ENCODE peak calls at places on chromosomes 4 and X, in seven cellular contexts. T is HepG2, W is SK-N-SH, Y is K562, J is HCT116, I is GM12878, N is H1. A is an unnamed sample.

GRCh38 chrX:70444326-70445196 is at the start of gene DLG3:
- DNase-seq in Y (no peak), J (no peak), T (no peak), W (peak; percentile 84), N (peak; percentile 66), I (no peak), A (no peak)

GRCh38 chr4:2931765-2932560 is 31.2 kb downstream of the NOP14 start:
- DNase-seq in I (peak; percentile 55), J (no peak), W (no peak), Y (no peak), T (no peak), N (peak; percentile 72), A (peak; percentile 42)

GRCh38 chr4:25223770-25224375 is 10.0 kb upstream of the PI4K2B start:
- DNase-seq in Y (peak; percentile 50), W (no peak), T (no peak), I (no peak), N (peak; percentile 81), J (peak; percentile 57), A (peak; percentile 21)

GRCh38 chrX:133527415-133527814 is 112.1 kb upstream of the GPC4 start:
- DNase-seq in N (no peak), J (no peak), T (no peak), W (no peak), Y (no peak), I (no peak), A (no peak)

GRCh38 chrX:49256268-49256995 is 8.1 kb downstream of the FOXP3 start:
- DNase-seq in T (no peak), W (no peak), I (no peak), Y (no peak), N (no peak), J (no peak), A (no peak)

GRCh38 chr4:2932561-2932950 is 30.6 kb downstream of the NOP14 start:
- DNase-seq in I (no peak), T (no peak), N (no peak), J (no peak), W (no peak), Y (no peak), A (no peak)

GRCh38 chr4:102230194-102230593 is 115.1 kb downstream of the SLC39A8 start:
- DNase-seq in N (no peak), Y (no peak), W (no peak), I (no peak), J (no peak), T (no peak), A (no peak)

GRCh38 chr4:139595989-139596679 is 40.1 kb upstream of the SETD7 start:
- DNase-seq in J (no peak), W (no peak), T (no peak), N (no peak), Y (no peak), I (no peak), A (no peak)

GRCh38 chrX:123962006-123962485 is 540 bp downstream of the STAG2 start:
- DNase-seq in I (no peak), J (peak; percentile 24), W (no peak), N (no peak), Y (peak; percentile 76), T (no peak), A (no peak)

GRCh38 chrX:123961268-123962005 is at the start of gene STAG2:
- DNase-seq in J (peak; percentile 73), I (peak; percentile 21), Y (peak; percentile 94), T (peak; percentile 80), W (peak; percentile 66), N (peak; percentile 62), A (peak; percentile 74)

GRCh38 chrX:123962794-123963373 is 1.4 kb downstream of the STAG2 start:
- DNase-seq in J (peak; percentile 75), T (peak; percentile 88), W (peak; percentile 68), Y (peak; percentile 95), I (peak; percentile 68), N (peak; percentile 64), A (peak; percentile 93)

GRCh38 chrX:123965712-123966111 is 4.2 kb downstream of the STAG2 start:
- DNase-seq in J (no peak), Y (no peak), N (no peak), I (no peak), T (no peak), W (no peak), A (no peak)

GRCh38 chrX:123964155-123964554 is 2.6 kb downstream of the STAG2 start:
- DNase-seq in T (no peak), N (no peak), J (no peak), Y (no peak), W (no peak), I (no peak), A (peak; percentile 20)
- H4K20me1 ChIP-seq in T (peaks cover 12% of the 10 kb centered on the region), N (peaks cover 6% of the 10 kb centered on the region), J (no peaks in the 10 kb centered on the region), Y (peaks cover 5% of the 10 kb centered on the region), W (peaks cover 48% of the 10 kb centered on the region), I (no peaks in the 10 kb centered on the region), A (no peaks in the 10 kb centered on the region)

DNA sequence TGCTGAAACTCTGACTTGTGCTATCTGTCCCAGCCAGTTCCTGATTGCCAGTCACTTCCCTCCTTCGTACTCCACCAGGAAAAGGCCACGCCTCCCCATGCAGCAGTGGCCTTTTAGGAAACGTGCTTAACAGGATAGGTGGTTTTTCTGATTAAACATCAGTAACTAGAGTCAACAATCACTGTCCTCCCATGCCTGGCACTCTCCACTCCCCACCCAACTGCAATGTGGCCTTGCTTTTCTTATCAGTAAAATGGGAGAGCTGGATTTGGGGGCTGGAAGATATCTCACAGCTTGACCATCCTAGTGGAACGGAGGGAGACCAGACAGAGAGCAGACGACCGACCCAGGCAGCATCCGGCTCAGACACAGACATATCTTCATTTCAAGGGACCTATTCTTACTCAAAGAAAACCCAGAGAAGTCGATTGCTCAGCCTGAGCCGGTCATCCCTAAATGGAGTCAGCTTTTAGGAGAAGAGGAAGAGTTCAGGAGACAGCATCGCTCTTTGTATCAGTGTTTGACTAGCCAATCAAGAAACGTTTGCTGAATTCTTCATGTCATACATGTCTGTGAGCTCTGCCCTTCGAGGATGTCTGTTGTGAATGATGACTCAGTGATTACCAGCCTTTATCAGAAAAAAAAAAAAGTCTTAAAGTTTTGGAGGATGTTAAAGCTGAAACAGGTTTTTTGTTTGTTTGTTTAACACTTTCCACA is 12.7 kb upstream of the UBA6 start:
- DNase-seq in W (no peak), N (no peak), I (no peak), T (no peak), Y (peak; percentile 77), J (no peak), A (peak; percentile 59)
- TF ChIP-seq MAX in W (no peak), N (no peak), I (no peak), T (no peak), Y (no peak), J (no peak), A (no peak)

DNA sequence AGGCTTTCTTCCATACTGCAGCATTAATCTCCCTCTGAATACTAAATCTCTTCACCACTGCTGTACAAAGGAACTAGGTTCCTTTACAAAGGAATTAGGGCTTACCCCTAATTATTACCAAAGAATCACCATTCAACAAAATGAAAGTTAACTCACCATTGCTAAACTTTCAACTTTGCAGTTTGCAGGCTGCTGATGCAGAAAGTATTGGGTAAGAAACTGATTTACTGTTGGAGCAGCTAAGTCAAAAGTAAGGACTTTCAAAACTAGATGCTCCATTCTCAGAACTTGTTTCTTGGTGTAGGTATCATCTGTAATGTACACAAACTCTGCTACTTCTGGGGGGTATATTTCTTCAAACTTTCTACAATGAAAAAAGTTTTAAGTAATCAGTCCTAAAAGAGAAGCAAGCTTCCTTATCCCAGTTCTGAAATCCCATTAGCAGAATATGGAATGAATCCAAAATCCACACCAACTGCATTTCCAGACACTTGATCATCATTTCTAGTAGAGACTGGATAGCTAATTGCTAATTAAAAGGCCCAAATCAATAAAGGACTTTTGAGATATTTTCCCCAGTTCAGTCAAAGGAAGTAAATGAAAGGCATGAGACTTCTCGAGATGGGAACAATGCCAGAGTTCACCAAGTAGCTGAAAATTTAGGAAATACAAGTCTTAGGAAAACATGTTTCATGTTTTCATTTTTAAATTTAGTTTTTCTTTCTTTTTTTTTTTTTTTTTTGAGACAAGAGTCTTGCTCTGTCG is 4.3 kb downstream of the CCNA2 start:
- DNase-seq in J (no peak), I (no peak), W (no peak), Y (no peak), T (no peak), N (no peak), A (peak; percentile 44)
- H4K20me1 ChIP-seq in J (peaks cover 20% of the 10 kb centered on the region), I (no peaks in the 10 kb centered on the region), W (no peaks in the 10 kb centered on the region), Y (peaks cover 7% of the 10 kb centered on the region), T (no peaks in the 10 kb centered on the region), N (no peaks in the 10 kb centered on the region), A (peaks cover 2% of the 10 kb centered on the region)

GRCh38 chr4:120443111-120443510 is 376.5 kb upstream of the MAD2L1 start:
- DNase-seq in Y (no peak), N (no peak), J (no peak), I (no peak), W (no peak), T (no peak), A (no peak)
- TF ChIP-seq MAX in Y (no peak), N (no peak), J (no peak), I (no peak), W (no peak), T (no peak), A (no peak)

DNA sequence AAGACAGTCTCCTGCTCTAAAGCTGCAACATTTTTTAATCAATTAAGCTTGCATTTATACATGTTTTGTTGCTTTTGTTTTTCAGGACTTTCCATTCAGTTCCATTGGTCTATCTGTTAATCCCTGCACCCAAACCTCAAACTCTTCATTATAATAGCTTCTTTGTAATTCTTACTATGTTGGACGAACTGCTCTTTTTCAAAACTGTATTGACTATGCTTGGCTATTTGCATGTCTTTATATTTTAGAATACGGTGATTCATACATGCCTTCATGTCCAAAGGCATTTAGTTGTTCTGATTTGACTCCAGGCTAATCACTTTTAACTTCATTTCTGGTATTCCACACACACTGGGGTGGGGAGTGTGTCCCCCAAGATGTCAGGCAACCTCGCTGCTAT is 14.1 kb downstream of the MAGEC1 start:
- DNase-seq in W (no peak), T (no peak), J (no peak), Y (no peak), I (no peak), N (no peak), A (no peak)
- H4K20me1 ChIP-seq in W (no peaks in the 10 kb centered on the region), T (no peaks in the 10 kb centered on the region), J (no peaks in the 10 kb centered on the region), Y (no peaks in the 10 kb centered on the region), I (no peaks in the 10 kb centered on the region), N (no peaks in the 10 kb centered on the region), A (no peaks in the 10 kb centered on the region)